ENCODE peak calls at places on chromosome 5, in five cellular contexts. J is HepG2, T is K562, V is GM12878, M is upper lobe of left lung. Z is an unnamed sample.

GRCh38 chr5:55570026-55570425 is 35.3 kb upstream of the PLPP1 start:
- ATAC-seq in V (no peak), T (no peak), M (peak; percentile 57), J (no peak), Z (peak; percentile 5)

GRCh38 chr5:134529460-134529859 is 4.0 kb downstream of the JADE2 start:
- ATAC-seq in M (no peak), J (no peak), T (no peak), V (no peak), Z (no peak)

GRCh38 chr5:171291371-171291770 is 17.7 kb upstream of the TLX3 start:
- ATAC-seq in T (no peak), M (no peak), J (no peak), V (no peak), Z (no peak)

GRCh38 chr5:145347026-145347616 is 488.0 kb downstream of the PRELID2 start:
- ATAC-seq in V (peak; percentile 76), J (peak; percentile 84), M (no peak), T (no peak), Z (no peak)

GRCh38 chr5:87233122-87233521 is 34.6 kb upstream of the RASA1 start:
- ATAC-seq in T (no peak), V (peak; percentile 27), J (no peak), M (no peak), Z (no peak)

GRCh38 chr5:147509710-147510651 is at the start of gene DPYSL3:
- ATAC-seq in J (peak; percentile 84), T (no peak), M (peak; percentile 93), V (peak; percentile 80), Z (peak; percentile 87)

GRCh38 chr5:108917596-108917995 is 169.9 kb downstream of the FER start:
- ATAC-seq in V (peak; percentile 29), M (no peak), T (no peak), J (no peak), Z (no peak)

GRCh38 chr5:119318256-119318914 is 37.4 kb upstream of the TNFAIP8 start:
- ATAC-seq in J (peak; percentile 77), M (no peak), V (peak; percentile 62), T (no peak), Z (no peak)

GRCh38 chr5:75612211-75612579 is 942 bp downstream of the ANKDD1B start:
- ATAC-seq in V (no peak), T (no peak), M (no peak), J (peak; percentile 19), Z (no peak)

GRCh38 chr5:95631265-95631957 is 11.5 kb downstream of the GPR150 start:
- ATAC-seq in V (peak; percentile 14), T (peak; percentile 45), J (no peak), M (peak; percentile 12), Z (no peak)

GRCh38 chr5:16534280-16534679 is 68.7 kb upstream of the ZNF622 start:
- ATAC-seq in V (no peak), M (no peak), T (no peak), J (no peak), Z (no peak)

GRCh38 chr5:7209583-7210139 is 186.3 kb upstream of the ADCY2 start:
- ATAC-seq in T (no peak), V (no peak), M (peak; percentile 72), J (no peak), Z (peak; percentile 68)

GRCh38 chr5:176692326-176692725 is 45.0 kb downstream of the TSPAN17 start:
- ATAC-seq in T (no peak), M (no peak), J (no peak), V (no peak), Z (no peak)

GRCh38 chr5:144958002-144958401 is 787.3 kb downstream of the KCTD16 start:
- ATAC-seq in M (no peak), J (no peak), V (no peak), T (no peak), Z (no peak)

GRCh38 chr5:141345327-141345726 is 1.7 kb downstream of the PCDHGA3 start:
- ATAC-seq in V (no peak), J (no peak), M (no peak), T (no peak), Z (no peak)

GRCh38 chr5:141343953-141344463 is 379 bp downstream of the PCDHGA3 start:
- ATAC-seq in V (no peak), T (peak; percentile 73), M (no peak), J (no peak), Z (no peak)

GRCh38 chr5:141343242-141343952 is at the start of gene PCDHGA3:
- ATAC-seq in M (no peak), V (no peak), T (peak; percentile 80), J (no peak), Z (no peak)

GRCh38 chr5:141338538-141339306 is at the start of gene PCDHGA2:
- ATAC-seq in T (peak; percentile 80), V (peak; percentile 49), J (peak; percentile 25), M (peak; percentile 16), Z (no peak)

DNA sequence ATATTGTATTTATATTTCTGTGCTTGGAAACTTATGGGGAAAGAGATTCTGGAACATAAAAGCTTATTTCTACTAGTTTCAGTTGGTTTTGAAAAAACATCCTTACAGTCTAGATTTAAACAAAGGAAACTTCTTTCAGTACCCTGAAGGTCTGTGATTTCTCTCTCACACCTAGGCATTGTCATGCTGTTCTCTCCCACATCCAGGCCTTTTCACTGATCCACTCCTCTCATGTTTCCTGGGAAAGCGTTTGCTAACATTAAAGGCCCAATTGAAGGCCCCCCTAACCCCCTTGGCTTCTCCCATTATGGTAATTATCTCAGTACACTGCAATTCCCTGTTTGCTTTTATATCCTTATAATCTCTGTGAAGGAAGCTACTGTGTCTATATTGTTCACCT is 856 bp upstream of the PCDHGA3 start:
- ATAC-seq in T (no peak), J (no peak), M (no peak), V (no peak), Z (no peak)
- H3K9me3 ChIP-seq in T (no peaks in the 10 kb centered on the region), J (peaks cover 30% of the 10 kb centered on the region), M (peaks cover 57% of the 10 kb centered on the region), V (peaks cover 2% of the 10 kb centered on the region), Z (no peaks in the 10 kb centered on the region)

DNA sequence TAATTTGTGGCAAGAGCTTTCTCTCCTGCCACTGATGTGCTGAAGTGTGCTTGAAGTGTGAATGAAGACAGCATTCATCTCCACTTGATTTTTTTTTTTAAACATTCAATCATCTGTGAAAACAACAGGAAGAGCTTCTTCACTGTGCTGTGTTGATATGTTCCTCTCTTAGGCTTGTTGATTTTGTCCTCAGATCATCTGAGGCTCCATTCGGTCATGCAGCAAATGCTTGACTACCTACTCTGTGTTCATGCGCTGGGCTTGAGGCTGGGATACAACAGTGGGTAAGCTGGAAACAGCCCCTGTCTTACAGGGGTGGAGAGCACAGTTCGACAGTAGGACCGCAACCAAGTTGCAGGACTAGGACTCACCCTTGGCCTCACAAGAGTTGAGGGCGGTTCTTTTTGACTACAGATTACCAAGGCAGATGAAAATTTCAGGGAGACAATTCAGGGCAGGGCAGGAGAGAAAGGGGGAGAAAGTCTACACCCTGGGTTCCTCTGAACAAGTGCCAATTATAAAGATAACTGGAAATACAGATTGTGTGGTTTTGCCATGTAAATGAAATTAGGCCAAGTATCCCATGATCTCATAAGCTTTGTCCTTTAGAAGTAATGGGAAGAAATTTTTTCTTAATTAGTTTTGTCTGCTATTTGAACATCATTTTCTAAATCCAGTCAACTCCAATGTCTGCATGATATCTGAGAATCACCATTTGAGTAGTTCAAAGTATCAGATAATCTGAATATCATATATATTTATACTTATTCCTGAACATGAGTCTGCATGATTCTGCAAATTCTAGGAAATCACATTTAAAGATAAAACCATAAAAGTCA is 31.0 kb upstream of the F2R start:
- ATAC-seq in T (peak; percentile 46), M (peak; percentile 36), V (no peak), J (no peak), Z (no peak)
- TF ChIP-seq EP300 in T (no peak), M (no peak), V (no peak), J (no peak), Z (no peak)

DNA sequence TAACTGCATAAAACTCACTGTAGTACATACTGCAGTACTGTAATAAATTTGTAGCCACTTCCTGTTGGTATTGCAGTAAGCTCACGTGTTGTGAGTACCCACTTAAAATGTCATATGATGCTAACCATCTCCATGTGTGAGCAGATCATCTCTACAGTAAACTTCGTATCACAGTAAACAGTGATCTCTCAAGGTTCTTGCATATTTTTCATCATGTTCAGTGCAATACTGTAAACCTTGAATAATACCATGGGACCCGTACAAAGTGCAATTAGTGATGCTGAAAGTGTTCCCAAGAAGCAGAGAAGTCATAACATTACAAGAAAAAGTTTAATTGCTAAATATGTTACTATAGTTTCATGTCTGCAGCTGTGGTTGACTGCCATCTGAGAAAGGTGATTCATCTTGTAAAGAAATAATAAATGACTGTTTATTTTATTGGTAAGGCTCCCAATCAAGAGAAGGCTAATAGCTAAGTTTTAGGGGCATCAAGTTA is 253.8 kb upstream of the POU5F2 start:
- ATAC-seq in T (no peak), V (peak; percentile 88), J (no peak), M (no peak), Z (no peak)
- TF ChIP-seq POLR2AphosphoS5 in T (no peak), V (no peak), J (no peak), M (no peak), Z (no peak)

DNA sequence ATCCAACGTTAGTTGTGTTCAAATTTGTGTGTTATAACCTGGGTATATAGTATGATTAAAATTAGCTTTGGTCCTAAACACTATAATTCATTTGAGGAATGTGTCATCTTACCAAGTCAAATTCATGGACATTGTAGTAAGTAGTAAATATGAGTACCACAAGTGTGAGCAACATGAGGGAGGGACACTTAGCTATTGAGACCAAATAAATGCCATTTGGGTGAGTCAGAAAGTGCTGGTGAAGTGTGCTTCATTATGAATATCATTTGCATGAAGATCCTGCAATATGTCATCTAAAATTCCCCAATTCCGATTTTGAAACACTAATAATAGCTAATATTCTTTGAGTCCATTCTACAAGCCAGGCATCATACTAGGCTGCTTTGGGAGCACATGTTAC is 336.7 kb upstream of the KIF2A start:
- ATAC-seq in J (no peak), V (no peak), T (no peak), M (no peak), Z (no peak)
- H3K9me3 ChIP-seq in J (no peaks in the 10 kb centered on the region), V (no peaks in the 10 kb centered on the region), T (no peaks in the 10 kb centered on the region), M (no peaks in the 10 kb centered on the region), Z (no peaks in the 10 kb centered on the region)

GRCh38 chr5:53342261-53342660 is 138.2 kb upstream of the FST start:
- ATAC-seq in T (no peak), J (no peak), V (no peak), M (no peak), Z (no peak)

GRCh38 chr5:53338971-53339370 is 141.5 kb upstream of the FST start:
- ATAC-seq in J (no peak), V (no peak), M (no peak), T (no peak), Z (no peak)

GRCh38 chr5:53340956-53341750 is 139.3 kb upstream of the FST start:
- ATAC-seq in T (no peak), J (no peak), M (no peak), V (no peak), Z (no peak)

GRCh38 chr5:53339962-53340540 is 140.4 kb upstream of the FST start:
- ATAC-seq in T (no peak), V (no peak), M (no peak), J (no peak), Z (no peak)

DNA sequence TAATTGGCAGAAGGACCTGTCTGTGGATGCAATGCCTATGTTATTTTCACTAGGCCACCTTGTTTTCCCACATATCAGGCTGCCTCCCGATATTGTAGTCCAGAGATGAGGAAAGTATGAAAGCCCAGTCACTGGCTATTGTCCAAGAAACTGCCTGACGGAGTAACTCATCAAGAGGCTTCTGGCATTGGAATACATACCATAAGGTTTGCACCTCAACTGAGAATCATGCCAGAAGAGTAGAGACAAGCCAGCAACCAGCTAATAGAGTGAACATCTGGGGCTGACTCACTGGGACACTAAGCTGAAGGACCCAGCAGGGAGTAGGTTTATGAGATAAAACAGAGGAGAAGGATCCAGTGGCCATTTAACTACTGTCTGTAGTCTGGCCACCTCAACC is 137.2 kb upstream of the FST start:
- ATAC-seq in T (no peak), M (peak; percentile 85), V (no peak), J (no peak), Z (peak; percentile 48)
- TF ChIP-seq EP300 in T (no peak), M (no peak), V (no peak), J (no peak), Z (no peak)